ENCODE peak calls at places on chromosomes 6 and 20, in six cellular contexts. P is cardiac fibroblast, G is lower leg skin, D is spleen, N is kidney, O is AG09309. K is an unnamed sample.
A peak's percentile ranks its signal among the peaks of the same experiment; 100 is the strongest.

GRCh38 chr6:47111685-47112084 is 69.6 kb upstream of the ADGRF1 start:
- DNase-seq in N (no peak), O (no peak), D (no peak), P (peak; percentile 44), G (no peak), K (no peak)

GRCh38 chr20:40703981-40704530 is 15.0 kb upstream of the MAFB start:
- DNase-seq in O (no peak), D (no peak), N (no peak), P (no peak), G (no peak), K (no peak)

GRCh38 chr6:53119772-53120409 is 28.8 kb downstream of the GCM1 start:
- DNase-seq in D (no peak), N (no peak), P (peak; percentile 34), G (no peak), O (no peak), K (peak; percentile 76)

GRCh38 chr20:58984691-58985090 is 3.6 kb downstream of the NELFCD start:
- DNase-seq in G (no peak), N (no peak), D (no peak), O (no peak), P (no peak), K (no peak)

GRCh38 chr20:4856022-4856755 is 134.5 kb downstream of the PRND start:
- DNase-seq in D (no peak), P (no peak), G (no peak), O (no peak), N (no peak), K (no peak)

GRCh38 chr6:72956272-72956671 is 269.0 kb downstream of the KHDC1L start:
- DNase-seq in N (no peak), D (no peak), O (no peak), P (no peak), G (no peak), K (no peak)

GRCh38 chr6:116928667-116929066 is 51.6 kb downstream of the RFX6 start:
- DNase-seq in D (no peak), O (no peak), G (no peak), N (no peak), P (no peak), K (no peak)

GRCh38 chr6:7504041-7504440 is 37.4 kb upstream of the DSP start:
- DNase-seq in G (no peak), N (no peak), D (no peak), P (no peak), O (no peak), K (no peak)

GRCh38 chr6:157761331-157761921 is 61.6 kb upstream of the SNX9 start:
- DNase-seq in D (no peak), O (no peak), G (no peak), P (peak; percentile 64), N (no peak), K (peak; percentile 93)

GRCh38 chr20:40336530-40336929 is 352.5 kb downstream of the MAFB start:
- DNase-seq in G (no peak), N (no peak), D (no peak), P (no peak), O (no peak), K (no peak)

GRCh38 chr6:20486641-20487040 is 47.6 kb upstream of the CDKAL1 start:
- DNase-seq in P (no peak), D (no peak), G (no peak), N (no peak), O (no peak), K (no peak)

GRCh38 chr6:29723666-29724588 is 693 bp downstream of the HLA-F start:
- DNase-seq in G (no peak), O (no peak), N (peak; percentile 85), D (peak; percentile 91), P (no peak), K (no peak)

GRCh38 chr6:149097794-149098193 is 219.7 kb upstream of the TAB2 start:
- DNase-seq in N (no peak), O (no peak), P (no peak), G (no peak), D (no peak), K (no peak)

GRCh38 chr6:56684342-56685101 is 41.8 kb upstream of the DST start:
- DNase-seq in D (no peak), P (no peak), O (no peak), G (no peak), N (no peak), K (no peak)

GRCh38 chr6:109060585-109060984 is 34.1 kb downstream of the SESN1 start:
- DNase-seq in D (no peak), N (no peak), P (no peak), O (no peak), G (no peak), K (no peak)

GRCh38 chr6:34423254-34423653 is 2.6 kb downstream of the RPS10 start:
- DNase-seq in P (no peak), O (no peak), D (no peak), N (peak; percentile 7), G (no peak), K (peak; percentile 57)

GRCh38 chr20:57414867-57415592 is 23.8 kb downstream of the RBM38 start:
- DNase-seq in N (no peak), O (no peak), P (peak; percentile 37), G (no peak), D (peak; percentile 68), K (peak; percentile 30)

GRCh38 chr20:11686195-11686594 is 231.5 kb upstream of the BTBD3 start:
- DNase-seq in G (no peak), O (no peak), D (no peak), N (no peak), P (no peak), K (no peak)

GRCh38 chr6:129920103-129920798 is 59.1 kb upstream of the TMEM244 start:
- DNase-seq in G (no peak), P (peak; percentile 15), N (no peak), O (no peak), D (no peak), K (no peak)

GRCh38 chr6:134111062-134111677 is 58.7 kb upstream of the SLC2A12 start:
- DNase-seq in D (no peak), G (no peak), O (peak; percentile 13), P (peak; percentile 68), N (no peak), K (peak; percentile 74)

GRCh38 chr6:91646649-91647048 is 1059.8 kb upstream of the MAP3K7 start:
- DNase-seq in G (no peak), N (no peak), O (no peak), D (no peak), P (no peak), K (no peak)

GRCh38 chr20:58691773-58692578 is 624 bp upstream of the NPEPL1 start:
- DNase-seq in O (no peak), D (peak; percentile 91), G (no peak), P (peak; percentile 64), N (peak; percentile 80), K (peak; percentile 85)

GRCh38 chr20:17762243-17762872 is 62.6 kb downstream of the BANF2 start:
- DNase-seq in P (no peak), G (no peak), N (no peak), D (no peak), O (no peak), K (no peak)

GRCh38 chr6:112037783-112038216 is 16.1 kb upstream of the CCN6 start:
- DNase-seq in N (peak; percentile 92), O (peak; percentile 92), G (peak; percentile 88), P (peak; percentile 95), D (no peak), K (peak; percentile 97)

GRCh38 chr6:157908369-157909281 is 73.0 kb upstream of the SYNJ2 start:
- DNase-seq in P (no peak), D (no peak), G (no peak), N (no peak), O (no peak), K (no peak)

GRCh38 chr6:37123957-37124729 is 45.8 kb upstream of the PIM1 start:
- DNase-seq in P (no peak), D (no peak), N (peak; percentile 45), G (no peak), O (no peak), K (no peak)

GRCh38 chr6:41176189-41176588 is 13.3 kb upstream of the TREM2 start:
- DNase-seq in G (no peak), D (no peak), O (no peak), P (no peak), N (no peak), K (no peak)

GRCh38 chr20:9411833-9412232 is 102.6 kb upstream of the LAMP5 start:
- DNase-seq in O (no peak), N (no peak), P (no peak), D (no peak), G (no peak), K (no peak)
- TF ChIP-seq CTCF in O (no peak), N (no peak), P (no peak), D (no peak), G (no peak), K (no peak)

DNA sequence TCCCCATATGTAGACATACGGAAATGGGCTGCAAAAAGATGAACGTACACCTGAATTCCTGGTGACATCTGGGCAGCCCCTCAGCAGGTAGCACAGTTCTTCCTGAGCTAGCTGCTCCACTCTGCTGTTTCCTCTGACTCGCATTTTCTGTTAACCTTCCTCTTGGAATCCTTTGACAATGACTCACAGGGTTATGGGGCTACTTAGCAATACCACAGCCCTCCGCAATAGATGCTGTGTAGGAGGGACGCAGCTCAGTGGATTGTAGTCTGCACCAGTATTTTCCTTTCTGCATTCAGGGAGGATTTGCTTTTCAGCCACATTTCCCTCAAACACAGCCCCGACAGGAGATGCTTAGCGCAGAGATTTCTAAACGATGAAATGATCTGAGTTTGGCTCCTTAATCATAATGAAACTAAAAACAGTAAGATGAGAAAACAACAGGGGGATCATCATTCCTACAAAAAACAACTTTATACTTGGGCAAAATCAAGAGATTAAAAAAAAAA is 12.4 kb downstream of the BACH2 start:
- DNase-seq in N (no peak), P (peak; percentile 77), G (no peak), D (no peak), O (peak; percentile 59), K (peak; percentile 91)
- H3K4me3 ChIP-seq in N (peak overlapping the region; percentile 46), P (peak overlapping the region; percentile 5), G (no peak overlapping the region), D (peak overlapping the region; percentile 14), O (no peak overlapping the region), K (peak overlapping the region; percentile 41)

GRCh38 chr20:52242237-52243230 is 51.0 kb upstream of the ZFP64 start:
- DNase-seq in G (no peak), N (no peak), D (no peak), P (peak; percentile 36), O (no peak), K (peak; percentile 20)
- TF ChIP-seq CTCF in G (no peak), N (peak; percentile 21), D (peak; percentile 57), P (peak; percentile 16), O (no peak), K (peak; percentile 33)

GRCh38 chr20:1298888-1299511 is 29.9 kb downstream of the SDCBP2 start:
- DNase-seq in N (peak; percentile 46), P (no peak), D (no peak), O (no peak), G (no peak), K (no peak)

GRCh38 chr20:1296117-1296610 is 30.1 kb downstream of the SNPH start:
- DNase-seq in P (no peak), N (peak; percentile 49), O (no peak), D (peak; percentile 52), G (no peak), K (no peak)

GRCh38 chr20:1298166-1298565 is 30.8 kb downstream of the SDCBP2 start:
- DNase-seq in D (peak; percentile 11), O (no peak), N (peak; percentile 2), G (no peak), P (no peak), K (no peak)

GRCh38 chr20:1296922-1297321 is 30.8 kb downstream of the SNPH start:
- DNase-seq in P (no peak), N (peak; percentile 59), D (peak; percentile 57), O (no peak), G (no peak), K (no peak)

DNA sequence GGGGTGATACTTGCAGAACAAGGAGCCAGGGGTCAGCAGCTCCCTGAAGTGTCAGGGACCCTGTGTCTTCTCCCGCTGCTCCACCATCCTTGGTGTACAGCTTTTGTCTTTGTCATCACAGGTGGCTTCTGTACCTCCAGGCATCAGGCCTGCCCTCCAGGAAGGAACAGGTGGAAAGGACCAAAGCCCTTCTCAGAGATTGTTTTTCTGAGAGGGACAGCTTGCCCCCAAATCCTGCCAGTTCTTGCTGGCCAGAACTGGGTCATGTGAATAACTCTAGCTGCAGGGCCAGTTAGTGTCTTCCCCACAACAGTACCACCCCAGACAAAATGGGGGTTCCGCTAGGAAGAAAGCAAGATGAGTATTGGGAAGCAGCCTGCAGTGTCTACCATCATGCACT is 31.4 kb downstream of the SNPH start:
- DNase-seq in O (no peak), G (no peak), D (peak; percentile 31), P (no peak), N (no peak), K (no peak)
- H3K4me3 ChIP-seq in O (no peak overlapping the region), G (no peak overlapping the region), D (no peak overlapping the region), P (no peak overlapping the region), N (no peak overlapping the region), K (no peak overlapping the region)

K was measured in fibroblast of mammary gland.